ENCODE peak calls at places on chromosomes 4 and X, in eight cellular contexts. L, P, E, V, G, J, M and C are unnamed samples.
A peak's percentile ranks its signal among the peaks of the same experiment; 100 is the strongest.

GRCh38 chrX:69546417-69546816 is 42.3 kb downstream of the NALF2 start:
- DNase-seq in M (no peak), G (no peak), J (no peak), E (no peak), V (no peak), L (no peak), P (no peak), C (no peak)

GRCh38 chr4:15917297-15917696 is 21.2 kb downstream of the FGFBP1 start:
- DNase-seq in L (no peak), M (no peak), P (no peak), J (no peak), E (no peak), G (no peak), V (no peak), C (no peak)

GRCh38 chr4:121072836-121073362 is 564 bp upstream of the NDNF start:
- DNase-seq in G (no peak), E (no peak), L (no peak), V (peak; percentile 30), M (peak; percentile 8), P (no peak), J (peak; percentile 37), C (no peak)

GRCh38 chr4:30847157-30847556 is 127.0 kb downstream of the PCDH7 start:
- DNase-seq in G (no peak), E (no peak), L (no peak), P (no peak), J (no peak), M (no peak), V (no peak), C (no peak)

GRCh38 chr4:8920289-8920965 is 48.8 kb upstream of the HMX1 start:
- DNase-seq in J (no peak), L (no peak), E (no peak), V (no peak), P (no peak), M (peak; percentile 5), G (no peak), C (no peak)

GRCh38 chr4:153471691-153472080 is 5.5 kb downstream of the TMEM131L start:
- DNase-seq in V (no peak), G (no peak), L (no peak), P (peak; percentile 51), E (no peak), M (peak; percentile 38), J (no peak), C (no peak)

GRCh38 chrX:16516473-16516872 is 133.5 kb upstream of the S100G start:
- DNase-seq in M (no peak), G (no peak), E (no peak), J (no peak), L (no peak), V (no peak), P (no peak), C (no peak)

GRCh38 chrX:149032449-149032848 is 472.7 kb downstream of the IDS start:
- DNase-seq in V (no peak), G (no peak), E (no peak), L (no peak), J (no peak), M (no peak), P (no peak), C (no peak)

GRCh38 chr4:71074452-71075299 is 81.2 kb downstream of the DCK start:
- DNase-seq in L (no peak), J (no peak), G (no peak), P (peak; percentile 5), V (peak; percentile 52), E (no peak), M (no peak), C (no peak)

GRCh38 chr4:99219479-99219878 is 433 bp upstream of the ADH6 start:
- DNase-seq in L (no peak), P (no peak), E (no peak), M (no peak), V (no peak), J (no peak), G (no peak), C (no peak)

GRCh38 chr4:16225996-16226815 is at the start of gene TAPT1:
- DNase-seq in L (no peak), P (peak; percentile 55), E (no peak), M (peak; percentile 88), J (peak; percentile 83), V (peak; percentile 88), G (peak; percentile 77), C (peak; percentile 29)

GRCh38 chr4:138588501-138588900 is 346.4 kb upstream of the SLC7A11 start:
- DNase-seq in E (no peak), P (no peak), V (no peak), M (no peak), J (no peak), G (no peak), L (no peak), C (no peak)

GRCh38 chrX:71466979-71467523 is 65.9 kb upstream of the OGT start:
- DNase-seq in V (no peak), L (no peak), E (no peak), M (no peak), J (no peak), G (no peak), P (no peak), C (no peak)

GRCh38 chrX:52261463-52262194 is 76.9 kb downstream of the MAGED4 start:
- DNase-seq in E (peak; percentile 90), J (peak; percentile 76), L (peak; percentile 83), V (peak; percentile 97), M (peak; percentile 87), G (peak; percentile 89), P (peak; percentile 86), C (peak; percentile 23)

GRCh38 chr4:20839957-20840356 is 139.7 kb downstream of the PACRGL start:
- DNase-seq in E (no peak), P (peak; percentile 92), M (no peak), J (no peak), G (peak; percentile 11), L (no peak), V (no peak), C (no peak)

DNA sequence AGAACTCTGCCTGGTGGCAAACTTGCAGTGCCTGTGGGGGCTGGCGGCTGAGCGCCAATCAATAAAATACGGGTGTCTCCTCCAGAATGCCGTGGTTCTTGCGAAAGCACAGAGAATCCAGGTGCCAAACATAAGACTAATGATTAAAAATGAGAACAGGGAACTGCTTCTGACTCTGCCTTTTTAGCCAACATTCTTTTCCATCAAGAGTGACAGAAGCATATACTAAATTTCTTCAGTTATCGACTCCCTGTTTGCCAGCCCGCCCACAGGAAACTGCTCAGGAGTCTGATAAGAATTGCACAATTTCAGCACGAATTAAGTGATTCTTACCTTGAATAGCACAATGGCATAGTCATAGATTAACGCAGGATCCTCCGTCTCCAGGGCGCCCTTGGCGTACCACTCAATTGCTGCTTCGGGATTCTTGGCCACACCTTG is 74.9 kb downstream of the SEL1L3 start:
- DNase-seq in L (no peak), J (no peak), M (no peak), V (no peak), G (peak; percentile 81), P (no peak), E (no peak), C (no peak)
- TF ChIP-seq CTCF in L (no peak), J (no peak), M (no peak), V (no peak), G (no peak), P (no peak), E (no peak), C (no peak)

DNA sequence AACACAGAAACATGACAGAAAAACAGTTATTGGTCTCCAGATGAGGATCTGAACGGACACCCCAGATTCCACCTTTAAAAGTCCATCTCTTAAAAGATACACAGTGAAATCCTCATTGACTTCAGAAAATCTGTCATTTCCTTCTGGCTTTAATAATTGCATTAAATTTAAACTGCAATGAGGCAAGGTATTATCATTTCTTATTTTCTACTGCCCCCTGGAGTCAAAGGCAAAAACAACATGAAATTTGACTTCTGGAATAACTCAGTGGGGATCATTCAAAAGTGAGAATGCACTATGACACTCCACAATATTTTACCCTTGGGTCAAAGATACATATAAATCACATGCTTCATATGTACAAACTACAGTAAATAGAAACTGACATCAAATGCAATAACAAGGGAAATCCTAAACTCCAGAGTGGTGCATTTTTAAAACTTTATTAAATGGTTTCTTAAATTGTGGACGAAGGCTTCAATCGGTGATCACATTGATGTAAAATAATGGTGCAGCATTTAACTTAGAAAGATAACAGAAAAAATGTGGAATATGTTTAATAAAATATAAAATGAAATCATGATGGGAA is 56.4 kb upstream of the SPANXN1 start:
- DNase-seq in E (no peak), G (no peak), M (no peak), L (no peak), J (no peak), V (no peak), P (peak; percentile 20), C (no peak)
- TF ChIP-seq CTCF in E (no peak), G (no peak), M (peak; percentile 21), L (peak; percentile 24), J (peak; percentile 46), V (no peak), P (peak; percentile 24), C (peak; percentile 46)

GRCh38 chr4:38185406-38185805 is 225.2 kb downstream of the PTTG2 start:
- DNase-seq in J (no peak), L (no peak), E (no peak), V (no peak), P (no peak), M (no peak), G (no peak), C (no peak)

GRCh38 chr4:38180456-38180855 is 220.3 kb downstream of the PTTG2 start:
- DNase-seq in P (no peak), M (no peak), G (peak; percentile 19), J (no peak), V (no peak), E (no peak), L (no peak), C (no peak)

GRCh38 chr4:38182334-38182998 is 222.3 kb downstream of the PTTG2 start:
- DNase-seq in L (no peak), J (no peak), G (no peak), E (no peak), M (no peak), P (no peak), V (no peak), C (no peak)

GRCh38 chr4:38188136-38188535 is 227.9 kb downstream of the PTTG2 start:
- DNase-seq in V (no peak), E (no peak), M (no peak), G (no peak), L (no peak), P (no peak), J (no peak), C (no peak)

GRCh38 chr4:38184404-38184803 is 224.2 kb downstream of the PTTG2 start:
- DNase-seq in P (no peak), M (no peak), G (peak; percentile 3), E (no peak), L (no peak), V (no peak), J (no peak), C (no peak)
- TF ChIP-seq CTCF in P (peak; percentile 43), M (no peak), G (no peak), E (no peak), L (no peak), V (no peak), J (no peak), C (no peak)

DNA sequence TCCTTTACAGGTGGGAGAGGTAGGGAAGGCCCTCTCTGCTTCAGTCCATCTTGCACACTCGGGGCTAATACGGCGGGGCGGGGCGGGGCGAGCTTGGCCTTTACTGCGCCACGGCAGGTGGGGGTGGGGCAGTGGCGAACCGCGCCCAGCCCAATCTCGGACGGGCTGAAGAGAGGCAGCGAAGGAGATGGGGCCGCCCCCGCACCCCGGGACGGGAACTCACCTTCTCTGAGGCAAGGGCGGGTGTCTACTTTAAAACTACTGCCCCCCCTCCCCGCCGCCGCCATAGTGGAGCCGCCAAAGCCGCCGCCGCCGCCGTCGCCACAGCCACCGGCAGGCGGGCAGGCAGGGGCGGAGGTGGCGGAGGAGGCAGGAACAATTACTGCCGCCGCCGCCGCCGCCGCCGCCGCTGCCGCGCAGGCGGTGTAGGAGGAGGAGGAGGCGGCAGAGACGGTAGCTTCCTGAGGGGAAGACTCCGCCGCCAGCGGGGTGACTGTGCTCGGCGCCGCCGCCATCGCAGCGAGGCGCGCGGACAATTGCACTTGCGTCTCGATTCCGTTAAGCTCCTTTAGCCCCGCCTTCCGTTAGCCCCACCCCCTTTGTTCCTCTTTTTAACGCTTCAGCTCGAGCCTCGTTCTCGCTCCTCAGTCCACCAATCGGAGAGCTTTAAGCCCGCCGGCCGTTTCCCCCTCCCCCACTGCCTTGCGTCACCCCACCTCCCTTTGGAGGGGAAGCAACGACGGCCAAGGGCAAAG is at the start of gene ZMAT1:
- DNase-seq in E (peak; percentile 80), L (peak; percentile 82), M (peak; percentile 65), P (peak; percentile 79), V (peak; percentile 96), J (peak; percentile 82), G (peak; percentile 81), C (no peak)
- TF ChIP-seq CTCF in E (no peak), L (no peak), M (no peak), P (no peak), V (no peak), J (no peak), G (no peak), C (no peak)